ENCODE peak calls at places on chromosomes 6 and 20, in five cellular contexts. P is A549, J is K562, N is HepG2, E is endothelial cell of umbilical vein. R is an unnamed sample.

GRCh38 chr6:117932676-117933075 is 25.6 kb downstream of the SLC35F1 start:
- DNase-seq in P (no peak), J (no peak), N (no peak), E (no peak), R (no peak)

GRCh38 chr6:170291271-170292110 is 613 bp upstream of the DLL1 start:
- DNase-seq in P (no peak), J (no peak), N (no peak), E (peak; percentile 44), R (peak; percentile 94)

GRCh38 chr20:43243672-43244269 is 54.1 kb upstream of the PTPRT start:
- DNase-seq in P (peak; percentile 29), J (no peak), N (no peak), E (no peak), R (peak; percentile 17)

GRCh38 chr6:36324715-36325114 is 12.0 kb downstream of the BNIP5 start:
- DNase-seq in P (no peak), J (no peak), N (no peak), E (no peak), R (no peak)

GRCh38 chr6:98530732-98531131 is 303.6 kb upstream of the POU3F2 start:
- DNase-seq in P (no peak), J (no peak), N (no peak), E (no peak), R (no peak)

GRCh38 chr20:13333793-13334192 is 112.7 kb downstream of the ISM1 start:
- DNase-seq in P (peak; percentile 35), J (no peak), N (no peak), E (peak; percentile 45), R (no peak)

GRCh38 chr6:13278991-13279390 is 49.3 kb downstream of the TBC1D7 start:
- DNase-seq in P (no peak), J (no peak), N (no peak), E (no peak), R (no peak)

GRCh38 chr6:110518281-110518623 is 41.8 kb upstream of the SLC22A16 start:
- DNase-seq in P (peak; percentile 28), J (peak; percentile 17), N (peak; percentile 34), E (no peak), R (peak; percentile 40)

GRCh38 chr6:4647414-4648365 is 128.5 kb upstream of the CDYL start:
- DNase-seq in P (peak; percentile 81), J (peak; percentile 90), N (peak; percentile 53), E (peak; percentile 77), R (peak; percentile 81)

GRCh38 chr20:4161447-4162251 is 146.3 kb upstream of the RNF24 start:
- DNase-seq in P (no peak), J (no peak), N (peak; percentile 25), E (no peak), R (no peak)

GRCh38 chr6:131949909-131950766 is 1.0 kb downstream of the CCN2 start:
- DNase-seq in P (peak; percentile 75), J (no peak), N (peak; percentile 75), E (peak; percentile 55), R (no peak)

GRCh38 chr20:47377122-47377722 is 20.7 kb upstream of the ZMYND8 start:
- DNase-seq in P (peak; percentile 32), J (no peak), N (no peak), E (no peak), R (no peak)

GRCh38 chr6:124536157-124536556 is 426.1 kb upstream of the RNF217 start:
- DNase-seq in P (no peak), J (no peak), N (no peak), E (no peak), R (no peak)

GRCh38 chr6:142566628-142567396 is 265.0 kb downstream of the ADGRG6 start:
- DNase-seq in P (peak; percentile 57), J (peak; percentile 82), N (peak; percentile 64), E (peak; percentile 62), R (peak; percentile 67)

GRCh38 chr6:135586844-135587243 is 89.3 kb upstream of the AHI1 start:
- DNase-seq in P (no peak), J (no peak), N (no peak), E (no peak), R (peak; percentile 16)

GRCh38 chr6:4776967-4777925 is 1.0 kb downstream of the CDYL start:
- DNase-seq in P (peak; percentile 26), J (peak; percentile 59), N (no peak), E (peak; percentile 48), R (peak; percentile 69)

GRCh38 chr6:98539669-98540207 is 294.6 kb upstream of the POU3F2 start:
- DNase-seq in P (no peak), J (no peak), N (no peak), E (no peak), R (no peak)

GRCh38 chr20:23584434-23585199 is 16.3 kb upstream of the CST9L start:
- DNase-seq in P (no peak), J (no peak), N (no peak), E (no peak), R (no peak)

GRCh38 chr20:43564455-43564854 is 5.6 kb downstream of the SGK2 start:
- DNase-seq in P (no peak), J (no peak), N (no peak), E (no peak), R (no peak)

GRCh38 chr6:34974249-34974642 is 85.2 kb downstream of the ANKS1A start:
- DNase-seq in P (no peak), J (no peak), N (no peak), E (no peak), R (no peak)

GRCh38 chr20:5524886-5525285 is 208.1 kb upstream of the PROKR2 start:
- DNase-seq in P (no peak), J (no peak), N (no peak), E (no peak), R (peak; percentile 81)

GRCh38 chr6:34295721-34296120 is 46.9 kb upstream of the SMIM29 start:
- DNase-seq in P (no peak), J (no peak), N (no peak), E (no peak), R (no peak)

GRCh38 chr20:63703471-63703975 is 4.3 kb downstream of the ARFRP1 start:
- DNase-seq in P (no peak), J (peak; percentile 6), N (no peak), E (no peak), R (peak; percentile 7)

GRCh38 chr6:99432877-99433276 is 7.8 kb upstream of the PNISR start:
- DNase-seq in P (no peak), J (no peak), N (peak; percentile 45), E (no peak), R (no peak)

GRCh38 chr6:159312204-159312603 is 143.0 kb downstream of the FNDC1 start:
- DNase-seq in P (no peak), J (no peak), N (no peak), E (no peak), R (no peak)

GRCh38 chr6:74867286-74867685 is 338.6 kb downstream of the COL12A1 start:
- DNase-seq in P (no peak), J (no peak), N (no peak), E (no peak), R (no peak)

GRCh38 chr20:38304845-38305447 is 990 bp downstream of the BPI start:
- DNase-seq in P (peak; percentile 43), J (peak; percentile 47), N (peak; percentile 31), E (peak; percentile 30), R (peak; percentile 84)

GRCh38 chr6:119626884-119627619 is 277.5 kb upstream of the MAN1A1 start:
- DNase-seq in P (no peak), J (peak; percentile 71), N (no peak), E (no peak), R (no peak)

GRCh38 chr20:20003088-20003954 is 13.8 kb upstream of the NAA20 start:
- DNase-seq in P (no peak), J (no peak), N (no peak), E (peak; percentile 65), R (peak; percentile 85)

GRCh38 chr20:56003111-56003800 is 2.1 kb downstream of the CBLN4 start:
- DNase-seq in P (no peak), J (no peak), N (no peak), E (no peak), R (no peak)
- TF ChIP-seq MYC in P (no peak), J (no peak), N (no peak), E (no peak), R (no peak)

GRCh38 chr20:36215778-36216177 is 20.5 kb upstream of the AAR2 start:
- DNase-seq in P (no peak), J (no peak), N (no peak), E (no peak), R (no peak)

GRCh38 chr20:36217226-36217625 is 19.1 kb upstream of the AAR2 start:
- DNase-seq in P (peak; percentile 46), J (peak; percentile 76), N (peak; percentile 70), E (no peak), R (no peak)

GRCh38 chr20:36214684-36215256 is 21.5 kb upstream of the AAR2 start:
- DNase-seq in P (peak; percentile 46), J (peak; percentile 59), N (peak; percentile 54), E (peak; percentile 19), R (peak; percentile 62)

GRCh38 chr20:36218380-36219064 is 17.8 kb upstream of the AAR2 start:
- DNase-seq in P (no peak), J (no peak), N (no peak), E (no peak), R (no peak)

DNA sequence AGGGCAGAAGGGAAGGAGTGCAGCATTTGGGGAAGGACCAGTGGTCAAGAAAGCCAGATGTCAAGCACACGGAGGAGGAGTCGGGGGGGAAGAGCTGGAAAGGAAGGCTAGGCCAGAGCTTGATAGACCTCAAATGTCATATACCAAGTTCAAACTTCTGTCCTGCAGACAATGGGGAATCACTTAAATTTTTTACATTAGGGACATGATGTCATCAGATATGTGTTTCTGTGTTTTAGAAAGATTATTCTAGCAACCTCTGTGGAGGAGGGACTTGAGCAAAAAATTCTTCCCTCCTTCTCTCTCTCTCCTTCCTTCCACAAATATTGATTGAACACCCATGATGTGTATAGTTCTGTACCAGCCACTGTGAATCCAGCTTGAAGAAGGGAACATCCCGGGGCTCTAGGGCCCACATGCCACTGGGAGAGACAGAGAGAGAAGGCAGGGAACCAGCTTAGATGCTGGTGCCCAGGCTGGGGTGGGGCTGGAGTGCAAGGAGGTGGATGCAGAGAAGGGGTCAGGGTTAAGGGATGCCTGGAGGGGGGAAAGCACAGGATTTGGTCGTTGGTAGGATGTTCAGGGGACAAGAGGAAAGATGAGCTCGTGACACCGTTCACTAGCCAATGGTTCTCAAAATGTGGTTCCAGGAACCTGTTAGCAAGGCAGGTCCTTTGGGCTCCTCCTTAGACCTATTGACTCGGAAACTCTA is 19.8 kb upstream of the AAR2 start:
- DNase-seq in P (no peak), J (no peak), N (no peak), E (no peak), R (no peak)
- TF ChIP-seq MYC in P (no peak), J (no peak), N (no peak), E (no peak), R (no peak)

GRCh38 chr6:53828215-53828614 is 33.4 kb downstream of the LRRC1 start:
- DNase-seq in P (no peak), J (no peak), N (no peak), E (no peak), R (no peak)
- TF ChIP-seq MYC in P (no peak), J (no peak), N (no peak), E (no peak), R (no peak)

DNA sequence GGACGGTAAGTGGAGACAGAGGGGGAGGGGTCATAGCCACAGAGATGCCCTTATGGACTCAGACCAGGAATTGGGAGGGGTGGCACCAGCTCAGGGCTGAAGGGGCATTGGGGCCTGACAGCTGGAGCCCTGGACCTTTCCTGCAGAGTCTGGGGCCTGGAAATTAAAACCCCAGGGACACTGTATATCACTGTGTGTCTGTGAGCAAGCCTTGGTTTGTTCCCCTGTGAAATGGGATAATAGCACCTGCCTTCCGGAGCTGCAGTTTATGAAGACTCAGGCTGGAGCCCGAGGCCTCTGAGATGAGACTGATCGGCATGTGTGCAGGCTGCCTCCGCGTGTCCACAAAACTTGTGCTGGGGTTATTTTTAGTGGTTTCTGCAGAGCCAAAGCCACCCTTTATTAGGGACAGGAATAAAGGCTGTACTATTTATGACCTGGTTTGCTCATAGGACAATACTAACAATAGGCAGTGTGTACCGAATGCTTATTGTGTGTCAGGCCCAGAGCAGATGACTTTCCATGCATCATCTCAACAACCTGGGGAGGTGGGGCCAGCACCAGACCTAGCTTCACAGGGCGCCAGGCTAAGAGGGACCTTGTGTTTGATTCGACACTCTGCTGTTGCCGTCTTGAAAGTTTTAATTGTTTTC is 22.6 kb downstream of the MYH7B start:
- DNase-seq in P (no peak), J (no peak), N (no peak), E (no peak), R (no peak)
- TF ChIP-seq MYC in P (no peak), J (no peak), N (no peak), E (no peak), R (no peak)